ENCODE peak calls at places on chromosomes 13 and 19, in six cellular contexts. Q is HCT116, R is sigmoid colon, Z is IMR-90, X is stomach, F is esophagus squamous epithelium. J is an unnamed sample.

GRCh38 chr13:46339035-46339666 is 47.9 kb downstream of the RUBCNL start:
- DNase-seq in Q (no peak), R (no peak), Z (peak; percentile 12), X (no peak), F (no peak), J (peak; percentile 31)

GRCh38 chr13:44437356-44438233 is 64.0 kb downstream of the SERP2 start:
- DNase-seq in Q (no peak), R (no peak), Z (peak; percentile 63), X (no peak), F (no peak), J (no peak)

GRCh38 chr13:33676700-33677048 is 141.3 kb upstream of the RFC3 start:
- DNase-seq in Q (no peak), R (peak; percentile 70), Z (peak; percentile 21), X (peak; percentile 64), F (no peak), J (peak; percentile 47)

GRCh38 chr19:52739576-52739975 is 4.7 kb upstream of the ZNF611 start:
- DNase-seq in Q (no peak), R (no peak), Z (no peak), X (no peak), F (no peak), J (no peak)

GRCh38 chr19:34317311-34317927 is 47.6 kb upstream of the GPI start:
- DNase-seq in Q (no peak), R (peak; percentile 34), Z (no peak), X (no peak), F (no peak), J (peak; percentile 46)

GRCh38 chr19:50921391-50922315 is 10.5 kb upstream of the KLK4 start:
- DNase-seq in Q (no peak), R (no peak), Z (no peak), X (no peak), F (no peak), J (no peak)

GRCh38 chr13:113151745-113152707 is 6.4 kb upstream of the PROZ start:
- DNase-seq in Q (no peak), R (no peak), Z (peak; percentile 74), X (no peak), F (no peak), J (peak; percentile 26)

GRCh38 chr13:20760872-20761271 is 12.9 kb downstream of the EEF1AKMT1 start:
- DNase-seq in Q (no peak), R (no peak), Z (no peak), X (no peak), F (no peak), J (no peak)

GRCh38 chr19:19530423-19530804 is 1.7 kb downstream of the YJEFN3 start:
- DNase-seq in Q (no peak), R (no peak), Z (peak; percentile 36), X (no peak), F (no peak), J (no peak)

GRCh38 chr19:22422220-22422619 is at the start of gene ZNF98:
- DNase-seq in Q (no peak), R (peak; percentile 78), Z (no peak), X (no peak), F (no peak), J (peak; percentile 4)

GRCh38 chr13:45373116-45373606 is 32.2 kb upstream of the TPT1 start:
- DNase-seq in Q (no peak), R (no peak), Z (no peak), X (peak; percentile 34), F (no peak), J (no peak)

GRCh38 chr19:2983351-2984195 is 6.2 kb downstream of the TLE6 start:
- DNase-seq in Q (no peak), R (peak; percentile 86), Z (peak; percentile 7), X (no peak), F (no peak), J (peak; percentile 53)

GRCh38 chr13:78649997-78650724 is 8.8 kb downstream of the OBI1 start:
- DNase-seq in Q (no peak), R (no peak), Z (no peak), X (no peak), F (no peak), J (no peak)

GRCh38 chr19:52200044-52200443 is 10.2 kb downstream of the PPP2R1A start:
- DNase-seq in Q (no peak), R (peak; percentile 84), Z (peak; percentile 78), X (no peak), F (no peak), J (peak; percentile 86)

GRCh38 chr19:13526552-13526951 is 20.3 kb upstream of the CACNA1A start:
- DNase-seq in Q (peak; percentile 19), R (no peak), Z (peak; percentile 18), X (no peak), F (no peak), J (no peak)

GRCh38 chr13:109043561-109044075 is 414.2 kb downstream of the MYO16 start:
- DNase-seq in Q (no peak), R (no peak), Z (no peak), X (no peak), F (no peak), J (no peak)

GRCh38 chr13:109723046-109723445 is 63.3 kb downstream of the IRS2 start:
- DNase-seq in Q (no peak), R (no peak), Z (no peak), X (no peak), F (no peak), J (no peak)

GRCh38 chr13:29858667-29859066 is 8.2 kb upstream of the UBL3 start:
- DNase-seq in Q (no peak), R (no peak), Z (peak; percentile 59), X (no peak), F (no peak), J (no peak)

GRCh38 chr13:98918771-98919170 is 59.1 kb downstream of the DOCK9 start:
- DNase-seq in Q (no peak), R (no peak), Z (no peak), X (no peak), F (no peak), J (no peak)

GRCh38 chr19:10107254-10107653 is 1.1 kb downstream of the PPAN start:
- DNase-seq in Q (no peak), R (no peak), Z (no peak), X (no peak), F (no peak), J (no peak)

GRCh38 chr19:18254546-18255500 is 19.4 kb downstream of the IQCN start:
- DNase-seq in Q (no peak), R (no peak), Z (no peak), X (peak; percentile 56), F (no peak), J (no peak)

GRCh38 chr13:73198888-73199497 is 140.2 kb downstream of the KLF5 start:
- DNase-seq in Q (no peak), R (no peak), Z (no peak), X (no peak), F (no peak), J (no peak)

GRCh38 chr19:53521373-53522202 is 16.4 kb upstream of the ZNF331 start:
- DNase-seq in Q (no peak), R (no peak), Z (no peak), X (no peak), F (no peak), J (no peak)

GRCh38 chr19:35349614-35350521 is 2.2 kb downstream of the FFAR1 start:
- DNase-seq in Q (no peak), R (peak; percentile 57), Z (no peak), X (no peak), F (no peak), J (no peak)

GRCh38 chr13:92823059-92823458 is 403.5 kb upstream of the GPC6 start:
- DNase-seq in Q (no peak), R (no peak), Z (no peak), X (no peak), F (no peak), J (no peak)

GRCh38 chr19:10193666-10194499 is 870 bp downstream of the DNMT1 start:
- DNase-seq in Q (no peak), R (no peak), Z (peak; percentile 76), X (no peak), F (no peak), J (no peak)

GRCh38 chr13:95564091-95564490 is 11.6 kb downstream of the CLDN10 start:
- DNase-seq in Q (no peak), R (no peak), Z (no peak), X (no peak), F (no peak), J (no peak)
- TF ChIP-seq CTCF in Q (peak; percentile 15), R (no peak), Z (peak; percentile 21), X (no peak), F (no peak), J (no peak)

DNA sequence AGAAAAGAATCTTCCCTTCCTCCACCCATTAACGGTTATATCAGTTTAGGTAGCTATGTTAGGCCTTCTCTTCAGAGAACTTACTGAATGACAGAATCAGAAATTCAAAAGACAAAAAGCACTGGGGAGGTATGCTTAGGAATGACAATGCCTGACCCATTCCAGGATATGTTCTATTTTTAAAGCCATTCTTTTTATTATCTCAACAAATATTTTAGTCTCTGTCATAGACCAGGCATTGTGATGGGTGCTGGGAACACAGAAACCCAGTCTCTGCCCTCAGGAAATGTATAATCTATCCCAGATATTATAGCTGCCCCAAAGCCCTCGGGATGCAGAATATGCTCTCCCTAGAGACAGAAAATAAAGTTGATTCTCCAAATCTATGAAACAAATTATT is 90.7 kb downstream of the TEX26 start:
- DNase-seq in Q (no peak), R (no peak), Z (no peak), X (no peak), F (no peak), J (no peak)
- TF ChIP-seq POLR2A in Q (no peak), R (no peak), Z (no peak), X (no peak), F (no peak), J (no peak)

DNA sequence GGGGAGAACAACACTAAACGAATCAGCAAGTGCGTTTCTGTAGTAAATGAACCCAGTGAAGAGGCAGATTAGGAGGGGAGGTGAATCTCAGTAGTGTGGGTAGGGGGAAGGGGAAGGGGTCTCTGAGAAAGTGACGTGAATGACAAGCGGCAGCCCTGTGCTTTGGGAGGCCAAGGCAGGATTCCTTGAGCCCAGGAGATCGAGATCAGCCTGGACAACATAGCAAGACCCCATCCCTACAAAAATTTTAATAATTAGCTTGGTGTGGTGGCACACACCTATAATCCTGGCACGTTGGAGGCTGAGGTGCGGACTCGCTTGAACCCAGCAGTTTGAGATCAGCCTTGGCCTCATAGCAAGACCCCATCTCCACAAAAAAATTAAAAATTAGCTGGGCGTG is 8.1 kb downstream of the PLK5 start:
- DNase-seq in Q (no peak), R (no peak), Z (no peak), X (no peak), F (no peak), J (no peak)
- TF ChIP-seq CTCF in Q (no peak), R (no peak), Z (no peak), X (no peak), F (no peak), J (no peak)

DNA sequence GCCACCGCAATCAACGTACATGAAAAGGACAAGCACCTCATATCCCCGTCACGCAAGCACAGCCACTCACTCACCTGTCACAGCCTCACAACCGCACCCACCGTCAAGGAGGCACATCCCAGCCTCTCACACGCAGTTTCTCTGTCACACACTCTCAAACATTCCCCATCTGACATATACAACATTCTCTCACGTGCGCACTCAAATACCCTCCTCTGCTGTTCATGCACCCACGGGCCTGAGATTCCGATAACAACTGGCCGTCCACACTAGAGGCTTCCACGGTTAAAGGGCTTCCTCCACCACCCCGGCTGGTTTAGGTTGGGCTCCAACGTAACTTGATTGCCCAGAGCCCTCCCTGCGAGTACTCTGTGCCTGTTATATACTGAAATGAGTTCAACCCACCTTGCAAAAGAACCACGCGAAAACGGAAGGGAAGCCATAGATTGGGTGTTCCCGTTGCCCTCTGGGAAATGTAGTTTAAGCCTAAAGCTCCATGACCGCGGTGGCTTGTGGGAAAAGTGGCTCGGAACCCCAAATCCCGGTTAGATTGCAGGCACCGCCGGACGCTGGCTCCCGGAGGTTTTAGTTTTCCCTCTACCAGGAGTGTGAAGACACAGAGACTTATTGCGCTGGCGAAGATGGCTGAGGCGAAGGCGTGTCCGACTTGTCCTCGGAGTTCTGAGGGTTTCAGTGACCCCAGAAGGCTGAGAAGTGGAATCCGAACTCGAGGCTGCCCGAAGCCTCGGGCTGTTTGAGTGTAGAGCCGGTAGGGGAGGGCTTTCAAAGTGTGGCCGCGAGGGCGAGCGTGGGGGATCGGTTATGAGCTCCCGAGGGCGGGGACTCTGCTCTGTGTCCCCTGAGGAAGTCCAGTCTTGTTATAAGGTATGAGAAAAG is at the start of gene ZNF573:
- DNase-seq in Q (peak; percentile 84), R (peak; percentile 87), Z (peak; percentile 87), X (peak; percentile 82), F (peak; percentile 34), J (peak; percentile 78)
- TF ChIP-seq POLR2A in Q (no peak), R (peak; percentile 40), Z (peak; percentile 69), X (no peak), F (peak; percentile 23), J (peak; percentile 43)